ENCODE peak calls at places on chromosomes 5 and 9, in seven cellular contexts. J is HCT116, O is HepG2, W is H1, S is SK-N-SH, F is GM12878, E is K562. X is an unnamed sample.

GRCh38 chr5:140107312-140108092 is 6.4 kb upstream of the PURA start:
- DNase-seq in J (peak), O (peak), W (peak), S (peak), F (peak), E (peak), X (peak)

GRCh38 chr5:106292654-106293053 is 1378.1 kb downstream of the EFNA5 start:
- DNase-seq in J (no peak), O (no peak), W (no peak), S (no peak), F (no peak), E (no peak), X (no peak)

GRCh38 chr9:105259274-105259673 is 14.8 kb downstream of the SLC44A1 start:
- DNase-seq in J (no peak), O (no peak), W (no peak), S (no peak), F (no peak), E (no peak), X (no peak)

GRCh38 chr9:86926130-86926529 is 21.2 kb downstream of the GAS1 start:
- DNase-seq in J (no peak), O (no peak), W (no peak), S (no peak), F (no peak), E (no peak), X (no peak)

GRCh38 chr5:170154744-170155143 is 49.0 kb downstream of the FOXI1 start:
- DNase-seq in J (no peak), O (no peak), W (no peak), S (peak), F (no peak), E (peak), X (no peak)

GRCh38 chr5:173542964-173543363 is 73.5 kb downstream of the BOD1 start:
- DNase-seq in J (no peak), O (no peak), W (no peak), S (no peak), F (no peak), E (no peak), X (no peak)

GRCh38 chr9:124259273-124260078 is 1.7 kb downstream of the NEK6 start:
- DNase-seq in J (peak), O (peak), W (no peak), S (no peak), F (no peak), E (no peak), X (peak)

GRCh38 chr9:125513634-125514413 is 193.2 kb downstream of the MAPKAP1 start:
- DNase-seq in J (no peak), O (peak), W (no peak), S (no peak), F (peak), E (no peak), X (peak)

GRCh38 chr5:139064613-139065012 is 133.6 kb downstream of the SIL1 start:
- DNase-seq in J (no peak), O (peak), W (no peak), S (no peak), F (no peak), E (no peak), X (no peak)

GRCh38 chr5:10103098-10103497 is 146.6 kb downstream of the ATPSCKMT start:
- DNase-seq in J (no peak), O (no peak), W (peak), S (no peak), F (no peak), E (no peak), X (no peak)

GRCh38 chr5:103272377-103272776 is 13.8 kb downstream of the MACIR start:
- DNase-seq in J (no peak), O (no peak), W (no peak), S (no peak), F (no peak), E (no peak), X (no peak)

GRCh38 chr5:180133971-180134508 is 62.5 kb upstream of the RNF130 start:
- DNase-seq in J (no peak), O (no peak), W (peak), S (no peak), F (no peak), E (no peak), X (no peak)

GRCh38 chr5:75365740-75366139 is 28.7 kb downstream of the HMGCR start:
- DNase-seq in J (no peak), O (no peak), W (no peak), S (no peak), F (no peak), E (no peak), X (no peak)

GRCh38 chr5:134139377-134139851 is 24.9 kb downstream of the TCF7 start:
- DNase-seq in J (no peak), O (no peak), W (no peak), S (no peak), F (no peak), E (no peak), X (no peak)
- TF ChIP-seq JUND in J (no peak), O (no peak), W (no peak), S (no peak), F (no peak), E (no peak), X (no peak)

GRCh38 chr9:97753364-97753763 is 56.2 kb upstream of the XPA start:
- DNase-seq in J (no peak), O (no peak), W (no peak), S (no peak), F (no peak), E (no peak), X (no peak)

GRCh38 chr9:97753975-97754374 is 56.8 kb upstream of the XPA start:
- DNase-seq in J (no peak), O (no peak), W (no peak), S (no peak), F (no peak), E (no peak), X (no peak)

GRCh38 chr9:97749928-97750327 is 52.8 kb upstream of the XPA start:
- DNase-seq in J (no peak), O (no peak), W (no peak), S (no peak), F (no peak), E (no peak), X (no peak)

GRCh38 chr9:97752274-97752673 is 55.1 kb upstream of the XPA start:
- DNase-seq in J (no peak), O (no peak), W (no peak), S (no peak), F (no peak), E (no peak), X (no peak)

GRCh38 chr9:97751510-97751909 is 54.4 kb upstream of the XPA start:
- DNase-seq in J (no peak), O (peak), W (no peak), S (no peak), F (no peak), E (no peak), X (no peak)
- TF ChIP-seq JUND in J (no peak), O (no peak), W (no peak), S (no peak), F (no peak), E (no peak), X (no peak)

DNA sequence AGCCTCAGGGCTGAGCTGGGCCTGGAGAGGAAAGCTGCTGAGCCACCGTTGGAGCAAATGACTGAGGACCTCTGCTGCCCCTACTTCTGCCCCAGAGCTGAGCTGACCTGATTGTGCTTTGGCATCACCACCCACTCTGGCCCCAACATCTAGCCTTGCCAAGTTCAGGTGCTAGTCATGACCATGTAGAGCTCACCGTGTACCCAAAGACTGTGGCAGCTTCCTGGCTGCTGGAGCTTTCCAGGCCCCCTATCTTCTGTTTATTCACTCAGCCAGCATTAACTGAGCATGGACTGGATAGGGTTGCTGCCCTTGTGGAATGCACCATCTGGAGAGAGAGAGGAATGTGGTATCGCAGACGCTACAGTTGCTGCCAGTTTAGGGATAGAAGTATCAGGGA is 49.1 kb downstream of the JADE2 start:
- DNase-seq in J (no peak), O (no peak), W (no peak), S (no peak), F (no peak), E (no peak), X (no peak)
- TF ChIP-seq JUND in J (no peak), O (no peak), W (no peak), S (no peak), F (no peak), E (no peak), X (no peak)

GRCh38 chr9:7144265-7145046 is 386.7 kb downstream of the KDM4C start:
- DNase-seq in J (no peak), O (no peak), W (no peak), S (no peak), F (no peak), E (no peak), X (no peak)

GRCh38 chr9:7146582-7146981 is 388.8 kb downstream of the KDM4C start:
- DNase-seq in J (no peak), O (no peak), W (no peak), S (peak), F (no peak), E (no peak), X (no peak)

GRCh38 chr9:7145361-7146069 is 387.7 kb downstream of the KDM4C start:
- DNase-seq in J (no peak), O (no peak), W (no peak), S (no peak), F (no peak), E (no peak), X (peak)

GRCh38 chr9:7140401-7140800 is 382.6 kb downstream of the KDM4C start:
- DNase-seq in J (no peak), O (no peak), W (no peak), S (no peak), F (no peak), E (no peak), X (no peak)

GRCh38 chr9:7143801-7144200 is 386.0 kb downstream of the KDM4C start:
- DNase-seq in J (no peak), O (no peak), W (no peak), S (no peak), F (no peak), E (no peak), X (no peak)
- TF ChIP-seq JUND in J (no peak), O (no peak), W (no peak), S (no peak), F (no peak), E (no peak), X (no peak)

DNA sequence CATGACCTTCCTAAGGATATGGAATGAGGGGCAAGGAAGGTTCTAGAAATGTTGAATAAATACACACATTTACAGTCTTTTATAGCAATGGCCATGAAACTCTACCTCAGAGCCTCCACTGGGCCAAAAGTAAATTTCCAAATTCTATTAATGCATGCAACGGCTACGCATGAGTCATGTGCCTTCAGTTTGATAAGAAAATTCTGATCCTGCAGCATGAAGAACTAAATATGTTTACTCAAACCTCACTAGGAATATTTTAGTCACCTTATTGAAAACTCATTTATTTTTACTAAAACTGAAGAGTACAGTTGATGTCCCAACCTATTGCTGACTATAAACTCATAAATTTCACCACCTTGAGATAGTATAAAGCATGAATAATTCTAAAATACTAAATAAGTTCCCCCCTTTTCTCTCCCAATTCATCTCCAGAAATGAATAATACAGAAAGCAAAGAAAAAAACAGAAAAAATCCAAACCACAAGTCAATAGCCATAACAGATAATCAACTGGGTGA is 92.4 kb downstream of the GNAQ start:
- DNase-seq in J (no peak), O (no peak), W (no peak), S (no peak), F (no peak), E (no peak), X (no peak)
- TF ChIP-seq JUND in J (no peak), O (no peak), W (no peak), S (no peak), F (no peak), E (peak), X (no peak)

GRCh38 chr9:77449177-77450092 is 198.7 kb downstream of the GNA14 start:
- DNase-seq in J (no peak), O (no peak), W (no peak), S (no peak), F (no peak), E (no peak), X (no peak)
- TF ChIP-seq JUND in J (no peak), O (no peak), W (no peak), S (no peak), F (no peak), E (no peak), X (no peak)

GRCh38 chr9:74950456-74950855 is 2.3 kb downstream of the C9orf40 start:
- DNase-seq in J (no peak), O (no peak), W (no peak), S (no peak), F (no peak), E (no peak), X (no peak)

GRCh38 chr9:74951107-74951720 is 1.5 kb downstream of the C9orf40 start:
- DNase-seq in J (no peak), O (no peak), W (no peak), S (no peak), F (no peak), E (no peak), X (no peak)

GRCh38 chr9:74952281-74953151 is at the start of gene C9orf40:
- DNase-seq in J (peak), O (peak), W (peak), S (peak), F (peak), E (peak), X (peak)

GRCh38 chr9:74951725-74952151 is 974 bp downstream of the C9orf40 start:
- DNase-seq in J (no peak), O (peak), W (peak), S (peak), F (no peak), E (no peak), X (peak)

GRCh38 chr9:74953235-74953741 is 576 bp upstream of the C9orf40 start:
- DNase-seq in J (no peak), O (no peak), W (no peak), S (no peak), F (no peak), E (no peak), X (no peak)
- TF ChIP-seq JUND in J (no peak), O (no peak), W (no peak), S (no peak), F (no peak), E (no peak), X (no peak)

DNA sequence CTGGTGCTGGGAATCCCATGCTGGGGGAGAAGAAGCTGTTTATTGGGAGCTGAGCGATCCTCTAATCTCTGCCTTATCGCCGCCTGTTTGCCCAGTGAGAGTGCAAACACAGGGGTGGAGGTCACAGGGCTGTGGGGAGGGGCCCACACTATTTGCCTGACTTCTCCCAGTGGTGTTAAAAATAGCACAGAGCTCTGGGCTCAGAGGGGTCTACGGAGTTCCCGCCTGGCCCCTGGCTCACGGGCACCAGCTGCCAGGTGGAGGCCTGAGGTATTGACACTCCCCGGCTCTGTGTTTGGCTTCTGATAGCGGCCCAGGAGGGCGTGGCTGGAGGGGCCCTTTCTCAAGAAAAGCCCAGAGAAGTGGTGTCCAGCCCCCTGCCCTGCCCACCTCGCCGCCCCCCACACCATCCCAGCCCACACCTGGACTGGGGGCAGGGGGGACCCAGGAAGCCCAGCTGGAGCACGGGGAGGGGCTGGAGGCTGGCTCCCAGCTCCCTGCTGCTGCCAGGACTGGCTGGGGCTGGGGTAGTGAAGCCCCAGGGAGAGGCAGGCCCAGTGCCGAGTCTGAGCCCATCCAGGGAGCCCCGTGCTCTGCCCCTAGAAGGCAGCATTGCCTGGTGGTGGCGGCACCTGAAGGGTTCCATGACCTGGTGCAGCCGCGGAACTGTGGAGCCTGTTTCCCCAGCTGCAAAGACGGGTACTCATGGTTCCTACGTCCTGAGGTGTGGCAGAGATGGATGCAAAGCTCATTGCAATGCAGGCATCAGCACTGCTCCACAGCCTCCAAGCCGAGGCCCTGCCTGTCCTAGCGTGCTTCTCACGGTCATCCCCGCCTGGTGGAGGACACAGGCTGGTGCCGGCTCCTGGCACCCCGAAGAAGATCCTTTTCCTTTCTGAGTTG is 35.7 kb upstream of the EGFL7 start:
- DNase-seq in J (no peak), O (peak), W (peak), S (no peak), F (no peak), E (peak), X (no peak)
- TF ChIP-seq JUND in J (no peak), O (peak), W (no peak), S (no peak), F (no peak), E (no peak), X (no peak)

DNA sequence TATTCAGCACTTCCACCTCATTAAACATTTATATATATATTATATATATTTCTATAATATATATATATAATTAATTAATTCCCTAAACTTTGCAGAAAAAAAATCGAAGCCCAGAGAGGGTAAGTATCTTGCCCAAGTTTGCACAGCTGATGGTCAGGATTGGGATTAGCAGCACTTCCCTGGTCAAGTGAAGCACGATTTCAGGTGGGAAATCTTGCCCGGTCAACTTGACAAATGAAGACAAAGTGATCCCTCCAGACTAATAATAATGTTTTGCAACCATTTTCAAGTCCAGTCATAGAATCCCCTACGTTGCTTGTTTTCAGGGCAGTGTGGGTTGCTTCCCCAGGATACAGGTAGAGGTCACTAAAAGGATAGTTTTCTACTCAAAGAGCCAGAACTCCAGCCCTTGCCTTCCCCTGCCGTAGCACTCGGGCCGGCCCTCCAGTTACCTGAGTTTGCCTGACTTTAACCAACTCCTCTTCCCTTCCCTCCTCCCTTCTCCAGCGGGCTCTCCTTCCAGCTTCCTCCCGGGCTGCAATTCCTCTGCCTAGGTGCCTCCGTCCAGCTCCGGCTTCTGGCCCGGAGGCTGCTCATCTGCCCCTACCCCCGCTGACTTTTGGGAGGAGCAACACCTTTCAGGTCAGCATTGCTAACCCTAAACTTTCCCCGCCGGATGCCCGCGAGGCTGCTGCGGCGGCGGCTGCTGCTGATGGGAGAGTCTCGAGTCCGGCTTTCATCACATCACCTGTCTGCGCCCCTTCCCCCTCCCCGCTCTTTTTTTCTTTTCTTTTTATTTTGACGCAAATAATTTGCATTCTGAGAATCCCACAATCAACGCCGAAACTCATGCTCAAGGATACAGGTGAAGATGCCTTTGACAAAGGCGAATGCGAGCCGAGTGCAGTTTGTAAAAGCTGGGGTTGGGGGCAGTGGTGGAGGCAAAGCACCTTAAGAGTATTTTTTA is 928 bp downstream of the PRLR start:
- DNase-seq in J (no peak), O (peak), W (peak), S (peak), F (no peak), E (no peak), X (peak)
- TF ChIP-seq JUND in J (no peak), O (no peak), W (peak), S (no peak), F (no peak), E (no peak), X (no peak)

GRCh38 chr9:35792826-35793225 is 1.4 kb downstream of the NPR2 start:
- DNase-seq in J (no peak), O (no peak), W (no peak), S (no peak), F (no peak), E (no peak), X (no peak)

GRCh38 chr9:35793461-35793860 is 2.1 kb downstream of the NPR2 start:
- DNase-seq in J (no peak), O (no peak), W (no peak), S (peak), F (no peak), E (no peak), X (no peak)

GRCh38 chr9:35790385-35791291 is 753 bp upstream of the NPR2 start:
- DNase-seq in J (no peak), O (peak), W (peak), S (peak), F (no peak), E (peak), X (peak)

GRCh38 chr9:35791321-35791921 is at the start of gene NPR2:
- DNase-seq in J (no peak), O (no peak), W (peak), S (peak), F (no peak), E (no peak), X (no peak)

GRCh38 chr9:35792044-35792813 is 838 bp downstream of the NPR2 start:
- DNase-seq in J (no peak), O (no peak), W (no peak), S (no peak), F (no peak), E (no peak), X (no peak)
- TF ChIP-seq JUND in J (no peak), O (no peak), W (no peak), S (no peak), F (no peak), E (no peak), X (no peak)